ENCODE peak calls at places on chromosome 10, in nine cellular contexts. One of them, this sample, is unnamed. For H3K27me3, the result is how much of the 10 kb centered on the place peaks cover.

GRCh38 chr10:33279276-33279675 is 55.2 kb downstream of the NRP1 start:
- DNase-seq in esophagus muscularis mucosa: no peak
- DNase-seq in left ventricle myocardium inferior: no peak
- DNase-seq in psoas muscle: no peak
- DNase-seq in stomach: no peak
- DNase-seq in astrocyte: peak
- DNase-seq in heart right ventricle: no peak
- DNase-seq in Panc1: no peak
- DNase-seq in AG04450: no peak
- DNase-seq in this sample: no peak

GRCh38 chr10:86345296-86346168 is 21.1 kb downstream of the GRID1 start:
- DNase-seq in psoas muscle: no peak
- DNase-seq in left ventricle myocardium inferior: no peak
- DNase-seq in heart right ventricle: no peak
- DNase-seq in esophagus muscularis mucosa: no peak
- DNase-seq in astrocyte: no peak
- DNase-seq in AG04450: no peak
- DNase-seq in Panc1: no peak
- DNase-seq in stomach: no peak
- DNase-seq in this sample: no peak

GRCh38 chr10:132963430-132963960 is 21.1 kb upstream of the CFAP46 start:
- DNase-seq in AG04450: no peak
- DNase-seq in astrocyte: no peak
- DNase-seq in Panc1: no peak
- DNase-seq in heart right ventricle: no peak
- DNase-seq in left ventricle myocardium inferior: no peak
- DNase-seq in psoas muscle: peak
- DNase-seq in esophagus muscularis mucosa: no peak
- DNase-seq in stomach: no peak
- DNase-seq in this sample: no peak

GRCh38 chr10:58473966-58474365 is 38.7 kb upstream of the BICC1 start:
- DNase-seq in left ventricle myocardium inferior: no peak
- DNase-seq in stomach: no peak
- DNase-seq in heart right ventricle: no peak
- DNase-seq in esophagus muscularis mucosa: no peak
- DNase-seq in AG04450: no peak
- DNase-seq in psoas muscle: no peak
- DNase-seq in Panc1: no peak
- DNase-seq in astrocyte: peak
- DNase-seq in this sample: no peak

GRCh38 chr10:117656385-117657367 is 114.1 kb downstream of the EMX2 start:
- DNase-seq in psoas muscle: no peak
- DNase-seq in AG04450: no peak
- DNase-seq in heart right ventricle: no peak
- DNase-seq in Panc1: no peak
- DNase-seq in esophagus muscularis mucosa: no peak
- DNase-seq in left ventricle myocardium inferior: no peak
- DNase-seq in astrocyte: no peak
- DNase-seq in stomach: no peak
- DNase-seq in this sample: no peak

GRCh38 chr10:113663142-113663541 is 699 bp downstream of the NRAP start:
- DNase-seq in esophagus muscularis mucosa: no peak
- DNase-seq in heart right ventricle: no peak
- DNase-seq in psoas muscle: no peak
- DNase-seq in AG04450: no peak
- DNase-seq in left ventricle myocardium inferior: no peak
- DNase-seq in astrocyte: peak
- DNase-seq in Panc1: no peak
- DNase-seq in stomach: no peak
- DNase-seq in this sample: no peak

GRCh38 chr10:1160561-1160961 is 104.4 kb downstream of the WDR37 start:
- DNase-seq in left ventricle myocardium inferior: no peak
- DNase-seq in psoas muscle: no peak
- DNase-seq in heart right ventricle: no peak
- DNase-seq in stomach: peak
- DNase-seq in astrocyte: no peak
- DNase-seq in esophagus muscularis mucosa: peak
- DNase-seq in AG04450: no peak
- DNase-seq in Panc1: no peak
- DNase-seq in this sample: no peak

GRCh38 chr10:70296406-70296899 is 12.6 kb upstream of the NPFFR1 start:
- DNase-seq in stomach: peak
- DNase-seq in esophagus muscularis mucosa: peak
- DNase-seq in left ventricle myocardium inferior: peak
- DNase-seq in AG04450: peak
- DNase-seq in astrocyte: peak
- DNase-seq in Panc1: peak
- DNase-seq in heart right ventricle: peak
- DNase-seq in psoas muscle: peak
- DNase-seq in this sample: no peak

GRCh38 chr10:48363617-48364355 is 57.3 kb downstream of the MAPK8 start:
- DNase-seq in stomach: peak
- DNase-seq in Panc1: peak
- DNase-seq in astrocyte: peak
- DNase-seq in AG04450: peak
- DNase-seq in esophagus muscularis mucosa: no peak
- DNase-seq in left ventricle myocardium inferior: no peak
- DNase-seq in psoas muscle: no peak
- DNase-seq in heart right ventricle: no peak
- DNase-seq in this sample: peak

GRCh38 chr10:133115981-133116380 is 28.3 kb downstream of the ADGRA1 start:
- DNase-seq in left ventricle myocardium inferior: no peak
- DNase-seq in heart right ventricle: no peak
- DNase-seq in stomach: no peak
- DNase-seq in AG04450: no peak
- DNase-seq in Panc1: no peak
- DNase-seq in esophagus muscularis mucosa: no peak
- DNase-seq in astrocyte: no peak
- DNase-seq in psoas muscle: peak
- DNase-seq in this sample: no peak

GRCh38 chr10:1559311-1559710 is 178.0 kb downstream of the ADARB2 start:
- DNase-seq in left ventricle myocardium inferior: no peak
- DNase-seq in Panc1: no peak
- DNase-seq in astrocyte: no peak
- DNase-seq in psoas muscle: no peak
- DNase-seq in AG04450: no peak
- DNase-seq in heart right ventricle: no peak
- DNase-seq in stomach: no peak
- DNase-seq in esophagus muscularis mucosa: no peak
- DNase-seq in this sample: no peak

GRCh38 chr10:132858121-132859081 is 72.5 kb upstream of the NKX6-2 start:
- DNase-seq in stomach: no peak
- DNase-seq in left ventricle myocardium inferior: peak
- DNase-seq in esophagus muscularis mucosa: no peak
- DNase-seq in psoas muscle: peak
- DNase-seq in heart right ventricle: peak
- DNase-seq in AG04450: no peak
- DNase-seq in astrocyte: no peak
- DNase-seq in Panc1: no peak
- DNase-seq in this sample: no peak

GRCh38 chr10:78433722-78434535 is 400.3 kb downstream of the RPS24 start:
- DNase-seq in Panc1: no peak
- DNase-seq in heart right ventricle: no peak
- DNase-seq in left ventricle myocardium inferior: no peak
- DNase-seq in stomach: no peak
- DNase-seq in esophagus muscularis mucosa: no peak
- DNase-seq in AG04450: no peak
- DNase-seq in psoas muscle: no peak
- DNase-seq in astrocyte: no peak
- DNase-seq in this sample: no peak

GRCh38 chr10:58412502-58412961 is 27.3 kb downstream of the TFAM start:
- DNase-seq in stomach: no peak
- DNase-seq in left ventricle myocardium inferior: no peak
- DNase-seq in Panc1: no peak
- DNase-seq in esophagus muscularis mucosa: no peak
- DNase-seq in heart right ventricle: no peak
- DNase-seq in AG04450: peak
- DNase-seq in psoas muscle: no peak
- DNase-seq in astrocyte: peak
- DNase-seq in this sample: no peak

DNA sequence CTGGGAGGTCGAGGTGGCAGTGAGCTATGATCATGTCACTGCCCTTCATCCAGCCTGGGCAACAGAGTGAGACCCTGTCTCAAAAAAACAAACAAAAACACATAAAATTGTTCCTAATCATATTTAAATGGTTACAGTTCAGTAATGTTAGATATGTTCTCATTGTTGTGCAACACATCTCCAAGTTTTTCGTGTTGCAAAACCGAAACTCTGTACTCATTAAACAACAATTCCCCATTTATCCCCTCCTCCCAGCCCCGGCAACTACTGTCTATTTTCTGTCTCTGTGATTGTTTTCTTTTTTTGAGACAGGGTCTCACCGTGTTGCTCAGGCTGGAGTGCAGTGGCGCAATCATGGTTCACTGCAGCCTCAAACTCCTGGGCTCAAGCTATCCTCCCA is 16.1 kb upstream of the PRXL2A start:
- DNase-seq in heart right ventricle: no peak
- DNase-seq in stomach: no peak
- DNase-seq in astrocyte: no peak
- DNase-seq in left ventricle myocardium inferior: no peak
- DNase-seq in psoas muscle: no peak
- DNase-seq in esophagus muscularis mucosa: no peak
- DNase-seq in AG04450: no peak
- DNase-seq in Panc1: no peak
- DNase-seq in this sample: no peak
- TF ChIP-seq CTCF in heart right ventricle: no peak
- TF ChIP-seq CTCF in stomach: no peak
- TF ChIP-seq CTCF in astrocyte: no peak
- TF ChIP-seq CTCF in left ventricle myocardium inferior: no peak
- TF ChIP-seq CTCF in psoas muscle: no peak
- TF ChIP-seq CTCF in esophagus muscularis mucosa: no peak
- TF ChIP-seq CTCF in AG04450: no peak
- TF ChIP-seq CTCF in Panc1: no peak
- TF ChIP-seq CTCF in this sample: no peak

DNA sequence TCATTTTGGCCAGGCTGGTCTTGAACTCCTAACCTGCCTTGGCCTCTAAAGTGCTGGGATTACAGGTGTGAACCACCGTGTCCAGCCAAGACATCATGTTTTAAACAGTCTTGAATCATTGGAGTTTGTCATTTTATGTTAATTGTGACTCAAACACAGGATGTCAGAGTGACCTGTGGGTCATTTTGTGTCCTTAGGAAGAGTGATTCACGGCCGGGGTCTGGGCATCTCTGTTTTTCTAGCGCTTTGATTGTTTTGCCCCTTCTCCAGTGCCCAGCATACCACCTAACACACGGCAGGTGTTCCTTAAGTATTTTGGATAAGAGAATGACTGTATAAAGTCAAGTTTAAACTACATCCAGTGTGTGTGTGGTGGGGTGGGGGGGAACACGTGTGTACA is 183.7 kb upstream of the KLF6 start:
- DNase-seq in left ventricle myocardium inferior: no peak
- DNase-seq in stomach: no peak
- DNase-seq in psoas muscle: no peak
- DNase-seq in astrocyte: no peak
- DNase-seq in Panc1: no peak
- DNase-seq in esophagus muscularis mucosa: no peak
- DNase-seq in AG04450: no peak
- DNase-seq in heart right ventricle: no peak
- DNase-seq in this sample: no peak
- H3K27ac ChIP-seq in left ventricle myocardium inferior: no peak
- H3K27ac ChIP-seq in stomach: no peak
- H3K27ac ChIP-seq in psoas muscle: no peak
- H3K27ac ChIP-seq in astrocyte: no peak
- H3K27ac ChIP-seq in Panc1: no peak
- H3K27ac ChIP-seq in esophagus muscularis mucosa: no peak
- H3K27ac ChIP-seq in AG04450: no peak
- H3K27ac ChIP-seq in heart right ventricle: no peak
- H3K27ac ChIP-seq in this sample: no peak

DNA sequence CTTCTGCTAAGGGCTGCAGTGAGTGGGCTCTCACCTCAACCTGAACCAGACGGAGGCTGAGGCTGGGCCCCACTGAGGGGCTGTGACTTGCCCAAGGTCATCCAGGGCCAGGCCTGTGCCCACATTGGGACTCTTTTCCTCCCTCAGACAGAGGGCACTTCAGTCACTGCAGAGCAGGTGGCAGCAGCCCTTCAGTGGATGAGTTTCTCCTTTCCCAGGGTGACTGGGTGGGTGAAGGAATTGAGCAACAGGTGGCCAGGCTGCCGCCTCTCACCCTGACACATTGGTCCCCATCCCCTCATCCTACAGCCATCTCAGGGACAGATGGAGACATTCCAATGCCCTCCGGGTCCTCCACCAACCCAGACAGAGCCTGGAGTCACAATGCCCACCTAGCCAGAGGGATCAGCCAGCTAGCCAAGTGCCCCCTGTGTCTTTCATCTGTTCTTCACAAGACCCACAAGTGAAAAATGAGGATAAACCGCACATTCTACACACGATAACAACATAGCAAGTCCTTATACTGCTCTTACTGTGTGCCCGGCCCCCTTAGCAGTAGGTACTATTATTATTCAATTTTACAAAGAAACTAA is 1.8 kb upstream of the SLC18A3 start:
- DNase-seq in stomach: no peak
- DNase-seq in AG04450: no peak
- DNase-seq in left ventricle myocardium inferior: no peak
- DNase-seq in heart right ventricle: no peak
- DNase-seq in esophagus muscularis mucosa: no peak
- DNase-seq in astrocyte: no peak
- DNase-seq in Panc1: no peak
- DNase-seq in psoas muscle: peak
- DNase-seq in this sample: no peak
- H3K27me3 ChIP-seq in stomach: half or more
- H3K27me3 ChIP-seq in AG04450: half or more
- H3K27me3 ChIP-seq in left ventricle myocardium inferior: half or more
- H3K27me3 ChIP-seq in heart right ventricle: half or more
- H3K27me3 ChIP-seq in esophagus muscularis mucosa: half or more
- H3K27me3 ChIP-seq in astrocyte: half or more
- H3K27me3 ChIP-seq in Panc1: under half
- H3K27me3 ChIP-seq in psoas muscle: under half
- H3K27me3 ChIP-seq in this sample: half or more

GRCh38 chr10:124913167-124913566 is 28.8 kb upstream of the ZRANB1 start:
- DNase-seq in Panc1: no peak
- DNase-seq in stomach: no peak
- DNase-seq in AG04450: no peak
- DNase-seq in psoas muscle: no peak
- DNase-seq in left ventricle myocardium inferior: no peak
- DNase-seq in heart right ventricle: no peak
- DNase-seq in esophagus muscularis mucosa: no peak
- DNase-seq in astrocyte: no peak
- DNase-seq in this sample: no peak

GRCh38 chr10:124912487-124912886 is 29.4 kb upstream of the ZRANB1 start:
- DNase-seq in Panc1: no peak
- DNase-seq in astrocyte: no peak
- DNase-seq in psoas muscle: no peak
- DNase-seq in esophagus muscularis mucosa: no peak
- DNase-seq in AG04450: no peak
- DNase-seq in left ventricle myocardium inferior: no peak
- DNase-seq in heart right ventricle: no peak
- DNase-seq in stomach: no peak
- DNase-seq in this sample: no peak

GRCh38 chr10:124912052-124912435 is 29.9 kb upstream of the ZRANB1 start:
- DNase-seq in astrocyte: no peak
- DNase-seq in Panc1: no peak
- DNase-seq in esophagus muscularis mucosa: no peak
- DNase-seq in heart right ventricle: no peak
- DNase-seq in psoas muscle: no peak
- DNase-seq in stomach: no peak
- DNase-seq in AG04450: no peak
- DNase-seq in left ventricle myocardium inferior: no peak
- DNase-seq in this sample: no peak

GRCh38 chr10:124909563-124909962 is 32.4 kb upstream of the ZRANB1 start:
- DNase-seq in AG04450: no peak
- DNase-seq in stomach: no peak
- DNase-seq in psoas muscle: no peak
- DNase-seq in heart right ventricle: no peak
- DNase-seq in left ventricle myocardium inferior: no peak
- DNase-seq in astrocyte: no peak
- DNase-seq in esophagus muscularis mucosa: no peak
- DNase-seq in Panc1: no peak
- DNase-seq in this sample: no peak

GRCh38 chr10:124911124-124912051 is 30.5 kb upstream of the ZRANB1 start:
- DNase-seq in astrocyte: peak
- DNase-seq in Panc1: no peak
- DNase-seq in esophagus muscularis mucosa: no peak
- DNase-seq in heart right ventricle: no peak
- DNase-seq in AG04450: no peak
- DNase-seq in left ventricle myocardium inferior: no peak
- DNase-seq in stomach: no peak
- DNase-seq in psoas muscle: no peak
- DNase-seq in this sample: no peak
- TF ChIP-seq CTCF in astrocyte: no peak
- TF ChIP-seq CTCF in Panc1: no peak
- TF ChIP-seq CTCF in esophagus muscularis mucosa: no peak
- TF ChIP-seq CTCF in heart right ventricle: no peak
- TF ChIP-seq CTCF in AG04450: no peak
- TF ChIP-seq CTCF in left ventricle myocardium inferior: no peak
- TF ChIP-seq CTCF in stomach: no peak
- TF ChIP-seq CTCF in psoas muscle: no peak
- TF ChIP-seq CTCF in this sample: no peak

This sample was measured in CD4-positive, alpha-beta T cell.